ENCODE peak calls at places on chromosomes 12 and 14, in six cellular contexts. M is endothelial cell, W is HL-60, U is H1, E is nephron progenitor cell, A is pancreas. H is an unnamed sample.
A peak's percentile ranks its signal among the peaks of the same experiment; 100 is the strongest.

GRCh38 chr12:1108276-1108675 is 117.3 kb downstream of the ERC1 start:
- DNase-seq in E (no peak), M (no peak), A (no peak), U (no peak), W (no peak), H (peak; percentile 51)

GRCh38 chr14:31251028-31251958 is 43.7 kb upstream of the HECTD1 start:
- DNase-seq in A (no peak), M (no peak), E (no peak), U (no peak), W (no peak), H (no peak)

GRCh38 chr12:113149361-113150150 is at the start of gene CFAP73:
- DNase-seq in U (peak; percentile 79), M (peak; percentile 79), E (peak; percentile 89), W (peak; percentile 39), A (peak; percentile 65), H (no peak)

GRCh38 chr12:109943811-109944210 is 43.7 kb downstream of the TCHP start:
- DNase-seq in M (no peak), E (no peak), A (no peak), U (no peak), W (no peak), H (no peak)

GRCh38 chr12:26823391-26823790 is 9.6 kb downstream of the ITPR2 start:
- DNase-seq in U (no peak), E (no peak), A (no peak), W (no peak), M (no peak), H (no peak)

GRCh38 chr14:67602995-67603545 is 3.0 kb upstream of the PIGH start:
- DNase-seq in A (no peak), U (no peak), W (no peak), E (peak; percentile 14), M (no peak), H (no peak)

GRCh38 chr14:69288001-69288771 is 28.2 kb downstream of the GALNT16 start:
- DNase-seq in W (no peak), M (peak; percentile 23), U (no peak), E (peak; percentile 23), A (peak; percentile 40), H (no peak)

GRCh38 chr12:124995200-124995961 is 1.9 kb downstream of the BRI3BP start:
- DNase-seq in A (no peak), U (no peak), W (peak; percentile 67), E (no peak), M (no peak), H (peak; percentile 64)

GRCh38 chr12:52119398-52120254 is 40.1 kb downstream of the SMIM41 start:
- DNase-seq in U (peak; percentile 65), E (peak; percentile 73), A (peak; percentile 64), W (peak; percentile 24), M (peak; percentile 52), H (peak; percentile 52)

GRCh38 chr14:93829839-93830481 is 41.7 kb upstream of the PRIMA1 start:
- DNase-seq in W (no peak), M (no peak), U (no peak), A (no peak), E (no peak), H (no peak)

GRCh38 chr14:92480856-92481255 is 32.7 kb upstream of the RIN3 start:
- DNase-seq in A (no peak), E (no peak), U (no peak), W (no peak), M (no peak), H (no peak)
- TF ChIP-seq CTCF in A (no peak), E (no peak), U (no peak), W (no peak), M (no peak), H (no peak)

DNA sequence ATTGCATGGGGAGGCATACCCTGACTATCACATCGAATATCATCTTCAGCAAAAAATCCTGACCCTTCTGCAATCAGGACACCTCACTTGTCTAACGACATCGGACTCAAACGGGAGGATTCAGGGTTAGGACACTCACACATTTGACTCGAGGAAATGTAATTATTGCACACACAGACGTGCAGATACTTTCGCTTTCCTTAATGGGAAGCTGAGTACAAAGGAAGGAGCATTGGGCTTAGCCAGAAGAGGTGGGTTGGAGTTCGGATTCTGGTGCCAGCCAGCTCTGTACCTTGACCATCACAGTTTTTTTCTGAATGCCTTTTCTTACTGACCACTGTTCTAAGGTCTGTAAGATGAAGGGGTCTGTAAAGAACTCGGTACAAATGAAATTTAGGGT is 260.4 kb downstream of the GALC start:
- DNase-seq in M (no peak), U (no peak), E (no peak), W (no peak), A (no peak), H (no peak)
- TF ChIP-seq CTCF in M (no peak), U (no peak), E (no peak), W (no peak), A (no peak), H (no peak)

GRCh38 chr12:30013051-30013450 is 229.3 kb upstream of the TMTC1 start:
- DNase-seq in M (no peak), U (peak; percentile 7), E (peak; percentile 21), A (no peak), W (no peak), H (no peak)
- TF ChIP-seq CTCF in M (no peak), U (peak; percentile 38), E (no peak), A (no peak), W (no peak), H (no peak)

GRCh38 chr14:97298775-97299174 is 501.6 kb downstream of the VRK1 start:
- DNase-seq in E (no peak), W (no peak), A (no peak), M (no peak), U (no peak), H (no peak)

GRCh38 chr14:97295108-97295710 is 498.0 kb downstream of the VRK1 start:
- DNase-seq in U (no peak), W (no peak), M (no peak), A (no peak), E (no peak), H (no peak)

GRCh38 chr14:97301931-97302559 is 504.9 kb downstream of the VRK1 start:
- DNase-seq in A (no peak), E (no peak), U (no peak), M (no peak), W (no peak), H (no peak)

GRCh38 chr14:97299661-97300060 is 502.5 kb downstream of the VRK1 start:
- DNase-seq in A (no peak), W (no peak), M (no peak), E (peak; percentile 8), U (no peak), H (no peak)

GRCh38 chr14:97298331-97298730 is 501.1 kb downstream of the VRK1 start:
- DNase-seq in M (peak; percentile 47), A (no peak), W (no peak), E (peak; percentile 25), U (no peak), H (no peak)
- TF ChIP-seq CTCF in M (peak; percentile 65), A (no peak), W (no peak), E (peak; percentile 31), U (peak; percentile 87), H (no peak)

GRCh38 chr14:105486333-105486973 is at the start of gene CRIP1:
- DNase-seq in A (no peak), M (no peak), E (no peak), W (no peak), U (no peak), H (no peak)
- TF ChIP-seq CTCF in A (no peak), M (no peak), E (no peak), W (no peak), U (no peak), H (no peak)

DNA sequence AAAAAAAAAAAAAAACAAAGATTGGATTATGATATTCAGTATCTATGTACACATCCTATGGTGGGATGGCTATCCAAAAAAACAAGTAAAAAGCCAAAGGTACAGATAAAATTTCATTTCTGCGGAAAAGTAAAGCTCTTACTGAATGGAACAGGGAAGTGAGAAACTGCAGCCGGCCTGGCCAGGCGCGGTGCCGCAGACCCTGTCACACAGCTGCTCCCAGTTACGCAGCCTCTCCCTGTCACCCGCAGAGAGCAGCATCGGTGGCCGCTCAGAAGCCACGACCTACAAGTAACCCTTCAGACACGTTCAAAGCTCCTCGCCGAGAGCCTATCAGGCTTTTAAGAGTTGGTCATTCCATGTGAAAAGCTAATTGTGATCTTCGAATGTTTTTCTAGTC is 10.9 kb upstream of the ANKLE2 start:
- DNase-seq in W (peak; percentile 83), E (no peak), U (no peak), M (no peak), A (no peak), H (peak; percentile 68)
- TF ChIP-seq CTCF in W (no peak), E (no peak), U (no peak), M (no peak), A (no peak), H (no peak)

DNA sequence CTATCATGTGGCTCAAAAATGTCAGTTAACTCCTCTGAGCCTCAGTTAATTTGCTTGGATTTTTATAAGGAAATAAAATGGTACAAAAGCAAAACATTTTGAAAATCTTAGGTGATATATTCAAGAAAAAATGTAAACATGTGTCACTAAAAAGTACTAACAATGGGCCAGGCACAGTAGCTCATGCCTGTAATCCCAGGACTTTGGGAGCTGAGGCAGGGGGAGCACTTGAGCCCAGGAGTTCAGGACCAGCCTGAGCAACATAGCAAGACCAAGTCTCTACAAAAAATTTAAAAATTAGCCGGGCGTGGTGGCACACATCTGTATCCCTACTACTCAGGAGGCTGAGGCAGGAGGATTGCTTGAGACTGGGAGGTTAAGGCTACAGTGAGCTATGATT is 25.7 kb downstream of the AQP6 start:
- DNase-seq in E (no peak), M (no peak), W (no peak), U (no peak), A (no peak), H (no peak)
- TF ChIP-seq CTCF in E (no peak), M (no peak), W (no peak), U (no peak), A (no peak), H (no peak)